ENCODE peak calls at places on chromosomes 2 and 18, in six cellular contexts. One of them, this sample, is unnamed.

GRCh38 chr18:7415081-7415894 is 151.8 kb upstream of the PTPRM start:
- DNase-seq in suprapubic skin: peak
- DNase-seq in sigmoid colon: no peak
- DNase-seq in IMR-90: no peak
- DNase-seq in Peyer's patch: no peak
- DNase-seq in A549: no peak
- DNase-seq in this sample: no peak

GRCh38 chr2:207482630-207483029 is 47.1 kb upstream of the CREB1 start:
- DNase-seq in suprapubic skin: no peak
- DNase-seq in IMR-90: peak
- DNase-seq in sigmoid colon: no peak
- DNase-seq in A549: no peak
- DNase-seq in Peyer's patch: no peak
- DNase-seq in this sample: no peak

GRCh38 chr18:28175047-28175929 is 1.6 kb downstream of the CDH2 start:
- DNase-seq in suprapubic skin: no peak
- DNase-seq in A549: peak
- DNase-seq in IMR-90: peak
- DNase-seq in Peyer's patch: no peak
- DNase-seq in sigmoid colon: peak
- DNase-seq in this sample: peak

GRCh38 chr2:229137623-229138022 is 133.5 kb downstream of the PID1 start:
- DNase-seq in A549: no peak
- DNase-seq in IMR-90: no peak
- DNase-seq in sigmoid colon: no peak
- DNase-seq in Peyer's patch: no peak
- DNase-seq in suprapubic skin: no peak
- DNase-seq in this sample: no peak

GRCh38 chr2:218097975-218098374 is 27.9 kb upstream of the CXCR2 start:
- DNase-seq in A549: no peak
- DNase-seq in suprapubic skin: no peak
- DNase-seq in IMR-90: no peak
- DNase-seq in Peyer's patch: no peak
- DNase-seq in sigmoid colon: no peak
- DNase-seq in this sample: no peak

GRCh38 chr2:202542142-202542541 is 92.6 kb upstream of the FAM117B start:
- DNase-seq in A549: no peak
- DNase-seq in suprapubic skin: no peak
- DNase-seq in IMR-90: no peak
- DNase-seq in Peyer's patch: no peak
- DNase-seq in sigmoid colon: no peak
- DNase-seq in this sample: no peak

GRCh38 chr2:143218621-143219020 is 89.4 kb downstream of the ARHGAP15 start:
- DNase-seq in suprapubic skin: no peak
- DNase-seq in A549: no peak
- DNase-seq in Peyer's patch: no peak
- DNase-seq in IMR-90: no peak
- DNase-seq in sigmoid colon: no peak
- DNase-seq in this sample: no peak

GRCh38 chr2:3403587-3404334 is 24.3 kb downstream of the TRAPPC12 start:
- DNase-seq in Peyer's patch: no peak
- DNase-seq in A549: no peak
- DNase-seq in IMR-90: no peak
- DNase-seq in sigmoid colon: no peak
- DNase-seq in suprapubic skin: no peak
- DNase-seq in this sample: no peak

GRCh38 chr2:110978148-110978547 is 142.6 kb upstream of the BCL2L11 start:
- DNase-seq in suprapubic skin: no peak
- DNase-seq in A549: no peak
- DNase-seq in sigmoid colon: no peak
- DNase-seq in IMR-90: no peak
- DNase-seq in Peyer's patch: no peak
- DNase-seq in this sample: no peak

GRCh38 chr2:204160991-204161390 is 224.4 kb downstream of the ICOS start:
- DNase-seq in Peyer's patch: no peak
- DNase-seq in IMR-90: no peak
- DNase-seq in A549: no peak
- DNase-seq in sigmoid colon: no peak
- DNase-seq in suprapubic skin: no peak
- DNase-seq in this sample: no peak

GRCh38 chr2:147543056-147543455 is 301.8 kb upstream of the ACVR2A start:
- DNase-seq in suprapubic skin: no peak
- DNase-seq in IMR-90: peak
- DNase-seq in Peyer's patch: no peak
- DNase-seq in sigmoid colon: no peak
- DNase-seq in A549: no peak
- DNase-seq in this sample: no peak

GRCh38 chr18:22800551-22800951 is 132.6 kb upstream of the RBBP8 start:
- DNase-seq in Peyer's patch: no peak
- DNase-seq in sigmoid colon: peak
- DNase-seq in A549: no peak
- DNase-seq in suprapubic skin: peak
- DNase-seq in IMR-90: peak
- DNase-seq in this sample: no peak

GRCh38 chr2:186135697-186136096 is 350.4 kb upstream of the ZC3H15 start:
- DNase-seq in suprapubic skin: no peak
- DNase-seq in A549: no peak
- DNase-seq in IMR-90: peak
- DNase-seq in sigmoid colon: no peak
- DNase-seq in Peyer's patch: no peak
- DNase-seq in this sample: no peak

GRCh38 chr2:138707424-138708074 is 72.6 kb downstream of the NXPH2 start:
- DNase-seq in IMR-90: peak
- DNase-seq in sigmoid colon: no peak
- DNase-seq in Peyer's patch: no peak
- DNase-seq in A549: no peak
- DNase-seq in suprapubic skin: no peak
- DNase-seq in this sample: no peak

GRCh38 chr18:77622009-77622692 is 372.5 kb downstream of the GALR1 start:
- DNase-seq in Peyer's patch: no peak
- DNase-seq in sigmoid colon: no peak
- DNase-seq in suprapubic skin: no peak
- DNase-seq in IMR-90: no peak
- DNase-seq in A549: no peak
- DNase-seq in this sample: peak

GRCh38 chr2:219362524-219363164 is 25.1 kb downstream of the DNPEP start:
- DNase-seq in sigmoid colon: peak
- DNase-seq in Peyer's patch: peak
- DNase-seq in IMR-90: peak
- DNase-seq in A549: no peak
- DNase-seq in suprapubic skin: no peak
- DNase-seq in this sample: peak

GRCh38 chr18:54926593-54927297 is 32.5 kb downstream of the CCDC68 start:
- DNase-seq in IMR-90: peak
- DNase-seq in sigmoid colon: no peak
- DNase-seq in Peyer's patch: no peak
- DNase-seq in suprapubic skin: no peak
- DNase-seq in A549: no peak
- DNase-seq in this sample: no peak

GRCh38 chr2:43136862-43137261 is 89.5 kb downstream of the ZFP36L2 start:
- DNase-seq in IMR-90: no peak
- DNase-seq in Peyer's patch: peak
- DNase-seq in sigmoid colon: no peak
- DNase-seq in suprapubic skin: no peak
- DNase-seq in A549: no peak
- DNase-seq in this sample: no peak

GRCh38 chr2:226126104-226126503 is 673.5 kb downstream of the IRS1 start:
- DNase-seq in sigmoid colon: no peak
- DNase-seq in A549: no peak
- DNase-seq in IMR-90: no peak
- DNase-seq in Peyer's patch: no peak
- DNase-seq in suprapubic skin: no peak
- DNase-seq in this sample: no peak

GRCh38 chr2:142946941-142947340 is 69.5 kb downstream of the KYNU start:
- DNase-seq in A549: no peak
- DNase-seq in IMR-90: peak
- DNase-seq in Peyer's patch: no peak
- DNase-seq in suprapubic skin: no peak
- DNase-seq in sigmoid colon: no peak
- DNase-seq in this sample: no peak

GRCh38 chr2:54454922-54455583 is 1.1 kb upstream of the SPTBN1 start:
- DNase-seq in suprapubic skin: no peak
- DNase-seq in Peyer's patch: no peak
- DNase-seq in sigmoid colon: peak
- DNase-seq in IMR-90: no peak
- DNase-seq in A549: no peak
- DNase-seq in this sample: peak

GRCh38 chr2:85772019-85772745 is 18.4 kb downstream of the ATOH8 start:
- DNase-seq in IMR-90: peak
- DNase-seq in Peyer's patch: peak
- DNase-seq in A549: peak
- DNase-seq in suprapubic skin: peak
- DNase-seq in sigmoid colon: peak
- DNase-seq in this sample: peak

GRCh38 chr2:120825370-120826259 is 89.9 kb downstream of the GLI2 start:
- DNase-seq in suprapubic skin: peak
- DNase-seq in sigmoid colon: peak
- DNase-seq in IMR-90: peak
- DNase-seq in A549: no peak
- DNase-seq in Peyer's patch: peak
- DNase-seq in this sample: peak

GRCh38 chr2:241886840-241887447 is 17.4 kb downstream of the RTP5 start:
- DNase-seq in A549: no peak
- DNase-seq in Peyer's patch: no peak
- DNase-seq in suprapubic skin: no peak
- DNase-seq in IMR-90: no peak
- DNase-seq in sigmoid colon: no peak
- DNase-seq in this sample: no peak

GRCh38 chr2:37872192-37872545 is 52.9 kb upstream of the RMDN2 start:
- DNase-seq in IMR-90: no peak
- DNase-seq in sigmoid colon: no peak
- DNase-seq in A549: no peak
- DNase-seq in suprapubic skin: no peak
- DNase-seq in Peyer's patch: no peak
- DNase-seq in this sample: no peak

GRCh38 chr2:221549143-221549542 is 23.0 kb downstream of the EPHA4 start:
- DNase-seq in Peyer's patch: no peak
- DNase-seq in IMR-90: peak
- DNase-seq in sigmoid colon: no peak
- DNase-seq in suprapubic skin: no peak
- DNase-seq in A549: no peak
- DNase-seq in this sample: no peak

GRCh38 chr2:136796339-136796738 is 31.0 kb downstream of the THSD7B start:
- DNase-seq in sigmoid colon: no peak
- DNase-seq in A549: no peak
- DNase-seq in IMR-90: no peak
- DNase-seq in suprapubic skin: no peak
- DNase-seq in Peyer's patch: no peak
- DNase-seq in this sample: no peak

GRCh38 chr2:74548919-74549684 is 4.6 kb downstream of the LOXL3 start:
- DNase-seq in A549: peak
- DNase-seq in Peyer's patch: peak
- DNase-seq in sigmoid colon: peak
- DNase-seq in suprapubic skin: no peak
- DNase-seq in IMR-90: peak
- DNase-seq in this sample: peak

DNA sequence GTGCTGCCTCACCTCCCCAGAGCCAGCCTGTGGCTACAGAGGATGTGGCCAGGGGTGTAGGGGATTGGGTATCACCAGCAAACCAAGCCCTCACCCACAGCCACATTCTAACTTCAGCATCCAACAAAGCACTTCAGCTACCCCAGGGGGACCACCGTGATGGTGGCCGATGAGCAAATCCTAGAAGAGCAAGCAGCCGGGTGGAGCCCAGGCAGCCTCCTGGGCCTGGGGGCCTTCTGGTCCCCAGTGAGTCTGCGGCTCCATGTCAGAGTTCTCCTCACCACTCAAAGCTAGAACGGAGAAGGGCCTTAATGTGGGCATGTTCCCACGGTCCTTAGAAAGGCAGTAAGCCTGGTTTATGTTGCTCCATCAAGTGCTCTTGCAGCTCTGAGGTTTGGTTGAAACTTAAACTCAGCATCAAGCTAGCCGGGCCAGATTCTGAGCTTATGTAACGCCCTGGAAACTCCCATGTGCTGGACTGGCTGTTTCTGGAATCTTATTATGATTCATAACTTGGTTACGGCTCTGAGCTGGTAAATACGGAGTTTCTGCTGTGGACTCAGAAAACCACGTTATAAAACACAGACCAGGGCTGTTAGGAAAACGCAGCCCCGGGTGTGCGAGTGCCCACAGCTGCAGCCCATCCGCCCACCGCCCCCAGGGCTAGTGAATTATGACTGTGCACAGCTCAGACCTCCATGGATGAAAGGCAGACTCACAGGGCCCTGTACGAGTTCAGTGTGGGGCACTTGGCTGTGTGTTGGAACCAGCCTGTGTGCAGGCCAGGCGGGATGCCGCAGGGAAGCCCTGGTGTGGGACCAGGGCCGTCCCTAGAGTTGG is 99.8 kb downstream of the SEPTIN10 start:
- DNase-seq in A549: no peak
- DNase-seq in suprapubic skin: no peak
- DNase-seq in Peyer's patch: no peak
- DNase-seq in sigmoid colon: peak
- DNase-seq in IMR-90: peak
- DNase-seq in this sample: peak
- H3K4me3 ChIP-seq in A549: no peak
- H3K4me3 ChIP-seq in suprapubic skin: no peak
- H3K4me3 ChIP-seq in Peyer's patch: no peak
- H3K4me3 ChIP-seq in sigmoid colon: no peak
- H3K4me3 ChIP-seq in IMR-90: no peak
- H3K4me3 ChIP-seq in this sample: no peak

GRCh38 chr2:70767699-70768584 is at the start of gene ADD2:
- DNase-seq in suprapubic skin: no peak
- DNase-seq in IMR-90: peak
- DNase-seq in Peyer's patch: peak
- DNase-seq in sigmoid colon: no peak
- DNase-seq in A549: peak
- DNase-seq in this sample: peak
- TF ChIP-seq POLR2A in suprapubic skin: no peak
- TF ChIP-seq POLR2A in IMR-90: no peak
- TF ChIP-seq POLR2A in Peyer's patch: no peak
- TF ChIP-seq POLR2A in sigmoid colon: no peak
- TF ChIP-seq POLR2A in A549: peak
- TF ChIP-seq POLR2A in this sample: no peak

DNA sequence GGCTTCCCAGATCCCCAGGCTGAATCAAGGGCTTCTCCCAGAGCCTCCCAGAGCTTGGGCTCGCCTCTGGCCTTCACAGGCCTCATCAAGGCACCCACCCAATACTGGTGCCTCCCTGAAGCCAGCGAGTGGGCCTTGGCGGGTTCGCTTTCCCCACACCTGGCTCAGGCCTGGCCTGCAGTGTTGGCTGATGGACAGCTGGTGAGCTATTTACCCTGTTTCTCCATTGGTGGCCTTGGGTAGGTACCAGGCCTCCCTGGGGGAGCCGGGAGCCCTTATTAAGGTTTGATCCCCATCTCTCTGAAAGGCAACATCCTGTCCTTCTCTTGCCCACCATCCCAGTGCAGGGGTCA is 18.2 kb upstream of the DUSP2 start:
- DNase-seq in A549: no peak
- DNase-seq in IMR-90: no peak
- DNase-seq in Peyer's patch: no peak
- DNase-seq in suprapubic skin: no peak
- DNase-seq in sigmoid colon: no peak
- DNase-seq in this sample: no peak
- H3K27ac ChIP-seq in A549: no peak
- H3K27ac ChIP-seq in IMR-90: no peak
- H3K27ac ChIP-seq in Peyer's patch: peak
- H3K27ac ChIP-seq in suprapubic skin: no peak
- H3K27ac ChIP-seq in sigmoid colon: no peak
- H3K27ac ChIP-seq in this sample: peak

GRCh38 chr2:30421551-30422436 is 25.3 kb upstream of the LCLAT1 start:
- DNase-seq in IMR-90: peak
- DNase-seq in suprapubic skin: no peak
- DNase-seq in A549: no peak
- DNase-seq in sigmoid colon: no peak
- DNase-seq in Peyer's patch: no peak
- DNase-seq in this sample: no peak
- H3K4me3 ChIP-seq in IMR-90: no peak
- H3K4me3 ChIP-seq in suprapubic skin: no peak
- H3K4me3 ChIP-seq in A549: no peak
- H3K4me3 ChIP-seq in sigmoid colon: no peak
- H3K4me3 ChIP-seq in Peyer's patch: no peak
- H3K4me3 ChIP-seq in this sample: no peak

This sample was measured in testis.